ENCODE peak calls at places on chromosomes 13 and 19, in ten cellular contexts. F is SJSA1; Q is AG10803; H is right lobe of liver; M is breast epithelium; B is heart left ventricle; J is mammary epithelial cell; Y is epithelial cell of esophagus; T is tibial artery; L is effector memory CD4-positive, alpha-beta T cell. N is an unnamed sample.

GRCh38 chr19:10104665-10105221 is 1.4 kb upstream of the PPAN start:
- DNase-seq in B (no peak), M (no peak), T (no peak), Q (no peak), Y (no peak), L (peak), F (no peak), H (no peak), J (no peak), N (no peak)

GRCh38 chr13:97028441-97029299 is 34.4 kb upstream of the OXGR1 start:
- DNase-seq in B (peak), Q (peak), H (peak), J (peak), T (peak), M (peak), L (peak), F (no peak), Y (peak), N (peak)

GRCh38 chr19:29248332-29248844 is 35.4 kb upstream of the UQCRFS1 start:
- DNase-seq in Y (no peak), Q (no peak), M (no peak), T (no peak), L (no peak), F (no peak), H (no peak), J (no peak), B (no peak), N (peak)

GRCh38 chr19:13160557-13160956 is 10.3 kb downstream of the IER2 start:
- DNase-seq in T (no peak), H (no peak), J (peak), M (no peak), L (no peak), B (no peak), Q (peak), Y (peak), F (no peak), N (no peak)

GRCh38 chr19:13234518-13234917 is 84.3 kb downstream of the IER2 start:
- DNase-seq in M (no peak), F (peak), H (peak), J (no peak), Y (no peak), L (peak), Q (peak), T (peak), B (no peak), N (peak)

GRCh38 chr13:25733061-25733491 is 318.7 kb downstream of the SHISA2 start:
- DNase-seq in B (no peak), T (no peak), L (no peak), F (no peak), Q (peak), J (peak), H (no peak), M (no peak), Y (peak), N (no peak)

GRCh38 chr19:13155472-13156284 is 5.5 kb downstream of the IER2 start:
- DNase-seq in M (peak), Y (no peak), L (peak), B (peak), J (peak), H (peak), Q (peak), T (peak), F (no peak), N (peak)

GRCh38 chr19:460877-461609 is at the start of gene SHC2:
- DNase-seq in H (no peak), Y (no peak), J (no peak), F (no peak), Q (no peak), T (no peak), B (peak), M (no peak), L (no peak), N (no peak)

GRCh38 chr13:113724016-113724758 is 34.8 kb upstream of the TMEM255B start:
- DNase-seq in B (no peak), J (no peak), M (no peak), L (no peak), F (no peak), H (no peak), T (no peak), Q (no peak), Y (no peak), N (no peak)

GRCh38 chr19:23098286-23098685 is 18.5 kb upstream of the ZNF730 start:
- DNase-seq in B (no peak), L (no peak), H (no peak), J (no peak), Q (no peak), T (no peak), F (no peak), M (no peak), Y (no peak), N (no peak)

GRCh38 chr13:40681341-40682051 is 15.1 kb upstream of the FOXO1 start:
- DNase-seq in Y (no peak), B (no peak), H (no peak), F (no peak), T (no peak), L (no peak), J (no peak), M (no peak), Q (no peak), N (no peak)

GRCh38 chr19:41957838-41958366 is 1.2 kb downstream of the RABAC1 start:
- DNase-seq in M (peak), T (peak), L (no peak), F (peak), Q (peak), H (peak), B (peak), J (peak), Y (peak), N (no peak)

GRCh38 chr19:33676999-33677665 is 55.4 kb downstream of the CHST8 start:
- DNase-seq in H (peak), Y (no peak), L (no peak), T (peak), B (no peak), J (no peak), F (no peak), Q (no peak), M (no peak), N (peak)

GRCh38 chr19:4557971-4558941 is 1.2 kb downstream of the SEMA6B start:
- DNase-seq in H (no peak), F (no peak), J (no peak), Q (no peak), L (peak), M (no peak), T (no peak), Y (no peak), B (no peak), N (no peak)

DNA sequence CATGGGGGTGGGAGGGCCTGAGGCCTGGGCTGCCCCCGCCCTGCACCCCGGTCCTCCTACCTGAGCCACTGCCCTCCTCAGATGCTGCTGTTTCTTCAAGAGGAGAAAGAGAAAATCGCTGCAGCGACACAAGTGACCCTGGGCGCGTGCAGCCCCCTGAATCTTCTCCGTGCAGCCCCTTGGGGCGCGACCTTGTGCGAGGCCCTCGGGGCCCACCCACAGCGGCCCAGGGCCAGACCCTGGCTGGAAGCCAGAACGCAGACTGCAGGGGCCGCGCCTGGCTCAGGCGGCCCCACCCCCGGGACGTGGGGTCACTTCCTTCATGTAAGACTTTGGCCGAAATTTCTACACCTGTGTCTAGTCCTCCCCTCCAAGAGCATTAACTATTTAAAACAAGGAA is 35.4 kb downstream of the BTBD2 start:
- DNase-seq in L (no peak), F (no peak), T (no peak), Q (no peak), H (no peak), M (no peak), B (no peak), J (no peak), Y (no peak), N (no peak)
- H3K4me3 ChIP-seq in L (no peak), F (no peak), T (no peak), Q (no peak), H (no peak), M (no peak), B (no peak), J (no peak), Y (no peak), N (no peak)

GRCh38 chr19:48395499-48395898 is 2.0 kb downstream of the GRIN2D start:
- DNase-seq in M (no peak), Q (no peak), H (no peak), F (no peak), J (no peak), L (no peak), Y (no peak), B (no peak), T (no peak), N (no peak)
- H3K4me3 ChIP-seq in M (no peak), Q (no peak), H (no peak), F (no peak), J (no peak), L (no peak), Y (no peak), B (no peak), T (no peak), N (no peak)

GRCh38 chr19:49538643-49539042 is 10.8 kb downstream of the RCN3 start:
- DNase-seq in F (no peak), Y (no peak), Q (no peak), H (no peak), T (no peak), B (no peak), L (no peak), J (no peak), M (no peak), N (no peak)

GRCh38 chr19:49536921-49537462 is 9.2 kb downstream of the RCN3 start:
- DNase-seq in J (no peak), M (no peak), F (no peak), B (no peak), Y (no peak), T (no peak), L (no peak), Q (no peak), H (no peak), N (no peak)

GRCh38 chr19:49533551-49534488 is 6.0 kb downstream of the RCN3 start:
- DNase-seq in L (peak), Q (peak), Y (peak), M (peak), B (peak), T (peak), F (no peak), J (peak), H (peak), N (peak)

GRCh38 chr19:49530708-49531107 is 2.9 kb downstream of the RCN3 start:
- DNase-seq in Q (no peak), T (no peak), Y (no peak), J (no peak), F (no peak), M (no peak), B (no peak), H (no peak), L (no peak), N (no peak)

DNA sequence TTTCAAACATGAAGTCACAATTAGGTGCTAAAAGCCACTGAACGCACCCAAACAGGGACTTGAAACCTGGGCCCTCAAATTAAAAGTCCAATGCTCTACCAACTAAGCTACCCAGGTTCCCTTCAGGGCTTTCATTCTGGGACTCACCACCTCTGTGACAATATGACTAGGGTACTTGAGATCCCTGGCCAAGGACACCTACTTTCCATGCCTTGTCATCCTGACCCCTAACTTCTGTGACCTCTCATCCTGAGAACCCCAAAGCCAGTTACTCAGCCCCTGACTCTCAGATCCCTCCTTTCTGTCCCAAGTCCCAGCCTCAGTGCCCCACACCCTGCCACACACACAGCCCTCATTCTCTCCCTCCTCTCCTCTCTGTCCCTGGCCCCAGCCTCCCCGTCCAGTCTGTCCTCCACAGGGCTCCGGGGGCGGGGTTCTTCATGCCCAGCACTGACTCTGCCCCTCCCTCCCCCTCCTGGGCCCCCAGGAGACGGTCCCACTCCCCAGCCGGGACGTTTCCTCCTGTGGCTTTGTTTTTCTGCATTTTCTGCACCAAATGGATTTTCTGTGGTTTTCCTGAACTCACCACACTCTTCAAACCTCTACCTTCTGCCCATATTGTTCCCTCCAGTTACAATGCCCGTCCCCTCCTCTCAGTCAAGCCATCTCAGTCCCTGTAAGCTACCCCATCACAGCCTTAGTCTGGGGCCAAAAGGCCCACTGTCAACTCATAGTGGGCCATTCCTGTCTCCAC is 7.0 kb downstream of the RCN3 start:
- DNase-seq in H (no peak), M (no peak), Y (no peak), J (no peak), Q (no peak), T (no peak), F (no peak), L (no peak), B (no peak), N (no peak)
- H3K4me3 ChIP-seq in H (no peak), M (peak), Y (peak), J (no peak), Q (no peak), T (no peak), F (no peak), L (peak), B (no peak), N (no peak)

GRCh38 chr19:47719047-47719885 is 6.0 kb downstream of the EHD2 start:
- DNase-seq in H (peak), J (peak), T (peak), M (peak), B (peak), L (no peak), Y (peak), F (peak), Q (peak), N (peak)

GRCh38 chr19:47716270-47716937 is 3.2 kb downstream of the EHD2 start:
- DNase-seq in J (no peak), H (no peak), F (no peak), T (no peak), M (no peak), Y (no peak), L (no peak), B (no peak), Q (no peak), N (no peak)

GRCh38 chr19:47711652-47712239 is 1.5 kb upstream of the EHD2 start:
- DNase-seq in L (no peak), B (no peak), Q (no peak), H (no peak), F (no peak), J (no peak), T (no peak), Y (no peak), M (no peak), N (no peak)

GRCh38 chr19:47714339-47714738 is 1.1 kb downstream of the EHD2 start:
- DNase-seq in Y (no peak), T (no peak), F (no peak), B (no peak), Q (no peak), L (no peak), J (no peak), H (no peak), M (no peak), N (no peak)

GRCh38 chr19:47713046-47714021 is at the start of gene EHD2:
- DNase-seq in M (peak), J (peak), T (peak), H (no peak), L (no peak), Q (peak), Y (peak), F (peak), B (peak), N (peak)
- H3K4me3 ChIP-seq in M (peak), J (peak), T (peak), H (peak), L (no peak), Q (peak), Y (peak), F (peak), B (peak), N (peak)

GRCh38 chr19:17376935-17377600 is at the start of gene PLVAP:
- DNase-seq in F (no peak), J (no peak), L (no peak), B (peak), M (no peak), Y (no peak), H (peak), T (no peak), Q (no peak), N (no peak)
- H3K4me3 ChIP-seq in F (no peak), J (no peak), L (no peak), B (peak), M (peak), Y (no peak), H (no peak), T (peak), Q (no peak), N (peak)

GRCh38 chr13:46136688-46137087 is 31.9 kb upstream of the CPB2 start:
- DNase-seq in J (no peak), B (no peak), F (no peak), H (no peak), Y (no peak), Q (no peak), L (no peak), T (no peak), M (no peak), N (no peak)

GRCh38 chr13:46143239-46143701 is 38.4 kb upstream of the CPB2 start:
- DNase-seq in T (no peak), B (no peak), F (no peak), J (no peak), Y (peak), L (no peak), Q (no peak), H (peak), M (no peak), N (no peak)

GRCh38 chr13:46142692-46143238 is 37.9 kb upstream of the CPB2 start:
- DNase-seq in M (no peak), T (no peak), J (no peak), Y (no peak), F (no peak), H (no peak), L (no peak), B (no peak), Q (no peak), N (no peak)

GRCh38 chr13:46137627-46138026 is 32.8 kb upstream of the CPB2 start:
- DNase-seq in M (no peak), T (no peak), Y (no peak), H (no peak), Q (no peak), L (no peak), J (no peak), F (no peak), B (no peak), N (no peak)

GRCh38 chr13:46140044-46140443 is 35.2 kb upstream of the CPB2 start:
- DNase-seq in Y (no peak), H (no peak), L (no peak), J (no peak), T (no peak), M (no peak), Q (no peak), F (no peak), B (no peak), N (no peak)
- H3K4me3 ChIP-seq in Y (no peak), H (no peak), L (no peak), J (no peak), T (no peak), M (no peak), Q (no peak), F (no peak), B (no peak), N (no peak)

DNA sequence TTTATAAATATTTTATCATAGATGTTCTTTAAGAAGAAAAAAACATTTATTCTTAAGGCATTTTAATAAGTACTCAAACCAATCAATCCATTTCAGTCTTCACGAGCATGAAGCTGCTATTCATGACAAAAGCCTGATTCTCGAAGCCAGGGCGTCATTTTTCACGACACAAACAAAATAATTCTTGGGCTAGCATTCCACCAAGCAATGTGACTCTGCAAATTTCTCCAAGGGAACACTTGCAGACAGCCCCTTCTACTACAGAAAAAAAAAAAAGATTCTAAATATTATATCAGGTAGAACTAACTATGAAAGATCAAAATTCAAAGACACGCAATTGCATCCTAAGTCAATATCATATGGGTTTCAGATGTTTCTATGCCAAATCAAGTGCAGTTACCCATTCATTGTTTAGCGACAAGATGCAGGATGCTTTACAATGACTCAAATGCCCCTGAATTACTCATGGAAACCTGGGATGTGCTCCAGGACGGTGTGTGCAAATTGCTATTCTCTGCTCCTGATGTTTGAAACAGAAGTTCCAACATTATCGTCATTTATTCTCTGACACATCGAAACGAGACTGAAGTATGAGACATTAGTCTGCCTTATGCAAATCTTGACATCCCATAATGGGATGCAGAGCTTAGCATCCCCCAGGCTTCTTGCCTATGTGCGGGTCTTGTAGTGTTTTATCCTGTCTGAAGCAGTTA is 517.7 kb downstream of the MYO16 start:
- DNase-seq in B (no peak), L (no peak), Q (peak), M (no peak), F (peak), T (no peak), Y (peak), J (peak), H (no peak), N (no peak)
- H3K4me3 ChIP-seq in B (no peak), L (no peak), Q (no peak), M (no peak), F (no peak), T (no peak), Y (no peak), J (no peak), H (no peak), N (no peak)

GRCh38 chr19:56765107-56765506 is 75.4 kb downstream of the PEG3 start:
- DNase-seq in Y (peak), M (peak), J (no peak), T (no peak), B (peak), H (peak), F (no peak), Q (no peak), L (no peak), N (no peak)
- H3K4me3 ChIP-seq in Y (no peak), M (peak), J (no peak), T (peak), B (peak), H (peak), F (no peak), Q (no peak), L (peak), N (no peak)

GRCh38 chr19:39953915-39954314 is 17.1 kb upstream of the PSMC4 start:
- DNase-seq in J (no peak), F (no peak), T (no peak), L (no peak), B (no peak), M (no peak), Q (no peak), Y (no peak), H (no peak), N (no peak)
- H3K4me3 ChIP-seq in J (no peak), F (no peak), T (no peak), L (no peak), B (no peak), M (no peak), Q (no peak), Y (no peak), H (no peak), N (no peak)